ENCODE peak calls at places on chromosomes 7 and 10, in nine cellular contexts. B is RKO; Y is mesothelial cell of epicardium; N is hippocampal formation; P is CD8-positive, alpha-beta T cell; G is NCI-H1694; H is AG09309; D is stimulated activated CD4-positive, alpha-beta T cell treated with anti-CD3 and anti-CD28 coated beads, Interleukin-15, amount 100 ng/mL, for 24 hours; M is midbrain. L is an unnamed sample.

GRCh38 chr10:86481761-86482160 is 39.8 kb downstream of the WAPL start:
- DNase-seq in Y (no peak), P (no peak), B (no peak), G (no peak), M (no peak), H (no peak), N (no peak), D (no peak), L (no peak)

GRCh38 chr10:6530211-6530840 is 49.8 kb downstream of the PRKCQ start:
- DNase-seq in Y (no peak), G (no peak), D (peak), M (no peak), P (peak), H (no peak), N (no peak), B (no peak), L (no peak)

GRCh38 chr10:80530251-80530650 is 7.5 kb upstream of the SH2D4B start:
- DNase-seq in B (no peak), M (peak), G (no peak), Y (no peak), D (peak), P (no peak), N (no peak), H (no peak), L (peak)

GRCh38 chr10:67256984-67257383 is 331.1 kb downstream of the LRRTM3 start:
- DNase-seq in B (no peak), M (no peak), G (no peak), Y (no peak), H (no peak), D (no peak), N (no peak), P (no peak), L (no peak)

GRCh38 chr7:130063036-130063435 is 7.3 kb upstream of the KLHDC10 start:
- DNase-seq in D (peak), M (peak), G (peak), H (no peak), Y (peak), P (peak), B (peak), N (no peak), L (no peak)

GRCh38 chr10:131997366-131998049 is 15.8 kb upstream of the BNIP3 start:
- DNase-seq in Y (peak), B (no peak), P (no peak), M (peak), D (no peak), G (no peak), N (no peak), H (peak), L (peak)

GRCh38 chr7:29035044-29035740 is 77.1 kb upstream of the TRIL start:
- DNase-seq in N (no peak), H (peak), P (no peak), B (peak), M (no peak), Y (no peak), D (peak), G (no peak), L (peak)

GRCh38 chr7:44320141-44320540 is 5.3 kb downstream of the CAMK2B start:
- DNase-seq in D (no peak), M (no peak), Y (no peak), G (no peak), P (no peak), H (no peak), B (no peak), N (no peak), L (no peak)

GRCh38 chr10:44864042-44864436 is 47.1 kb upstream of the TMEM72 start:
- DNase-seq in N (peak), H (no peak), Y (peak), D (peak), M (no peak), G (no peak), P (no peak), B (no peak), L (no peak)

GRCh38 chr7:1883031-1883761 is 213.1 kb downstream of the ELFN1 start:
- DNase-seq in D (no peak), P (no peak), B (peak), Y (no peak), H (peak), M (no peak), G (no peak), N (no peak), L (peak)

L was measured in bronchial epithelial cell.